ENCODE peak calls at places on chromosomes 4 and X, in four cellular contexts. G is GM12878, Q is HepG2, A is K562. L is an unnamed sample.

GRCh38 chrX:4315891-4316290 is 602.4 kb upstream of the PRKX start:
- DNase-seq in A (no peak), Q (no peak), G (no peak), L (no peak)

GRCh38 chr4:121449416-121449815 is 68.6 kb upstream of the QRFPR start:
- DNase-seq in Q (no peak), G (no peak), A (no peak), L (no peak)

GRCh38 chr4:44016582-44017421 is 431.8 kb downstream of the KCTD8 start:
- DNase-seq in Q (peak), A (no peak), G (no peak), L (peak)

GRCh38 chr4:66769436-66769835 is 775.9 kb downstream of the CENPC start:
- DNase-seq in G (no peak), A (no peak), Q (no peak), L (no peak)

GRCh38 chr4:177671387-177671786 is 229.2 kb upstream of the AGA start:
- DNase-seq in A (no peak), Q (no peak), G (no peak), L (no peak)

GRCh38 chr4:159018062-159018629 is 84.7 kb upstream of the RAPGEF2 start:
- DNase-seq in A (no peak), Q (no peak), G (peak), L (no peak)

GRCh38 chrX:49919617-49920016 is 2.8 kb upstream of the CLCN5 start:
- DNase-seq in A (peak), G (no peak), Q (peak), L (peak)

GRCh38 chr4:142984871-142985585 is 138.9 kb upstream of the INPP4B start:
- DNase-seq in G (no peak), Q (peak), A (no peak), L (peak)

GRCh38 chr4:99572527-99573240 is 1.9 kb upstream of the MTTP start:
- DNase-seq in G (no peak), Q (no peak), A (no peak), L (no peak)

GRCh38 chr4:139560396-139561084 is 4.5 kb upstream of the SETD7 start:
- DNase-seq in Q (no peak), G (no peak), A (no peak), L (no peak)

GRCh38 chr4:39976945-39977488 is 694 bp downstream of the PDS5A start:
- DNase-seq in G (no peak), Q (no peak), A (no peak), L (no peak)

GRCh38 chr4:632391-632790 is 7.0 kb downstream of the PDE6B start:
- DNase-seq in Q (no peak), A (no peak), G (no peak), L (no peak)

GRCh38 chr4:2333356-2333841 is 71.5 kb upstream of the MXD4 start:
- DNase-seq in A (no peak), G (peak), Q (no peak), L (no peak)

GRCh38 chr4:75289843-75290616 is 224.2 kb downstream of the RCHY1 start:
- DNase-seq in G (peak), Q (peak), A (no peak), L (peak)

GRCh38 chr4:140158234-140159030 is 4.4 kb upstream of the MAML3 start:
- DNase-seq in Q (no peak), G (no peak), A (no peak), L (no peak)

GRCh38 chr4:93317571-93317970 is 511.0 kb upstream of the ATOH1 start:
- DNase-seq in Q (no peak), G (no peak), A (no peak), L (no peak)

GRCh38 chr4:74667944-74668343 is 126.4 kb downstream of the BTC start:
- DNase-seq in A (no peak), G (no peak), Q (no peak), L (no peak)

GRCh38 chr4:53450773-53451172 is 73.3 kb downstream of the FIP1L1 start:
- DNase-seq in Q (no peak), A (no peak), G (no peak), L (peak)

GRCh38 chr4:110415451-110415850 is 60.5 kb upstream of the ENPEP start:
- DNase-seq in A (no peak), Q (no peak), G (no peak), L (no peak)

GRCh38 chr4:20512980-20513379 is 187.3 kb upstream of the PACRGL start:
- DNase-seq in Q (no peak), A (no peak), G (no peak), L (no peak)

GRCh38 chrX:133575501-133575900 is 160.2 kb upstream of the GPC4 start:
- DNase-seq in Q (no peak), A (no peak), G (no peak), L (no peak)

GRCh38 chrX:34365482-34365881 is 233.4 kb upstream of the FAM47A start:
- DNase-seq in A (no peak), Q (no peak), G (no peak), L (no peak)

GRCh38 chrX:13803116-13803515 is 13.8 kb downstream of the GPM6B start:
- DNase-seq in G (no peak), Q (no peak), A (no peak), L (no peak)

GRCh38 chr4:125085-125820 is 952 bp downstream of the ZNF718 start:
- DNase-seq in A (peak), G (no peak), Q (no peak), L (no peak)

GRCh38 chr4:54440394-54441223 is 211.5 kb downstream of the PDGFRA start:
- DNase-seq in G (no peak), Q (no peak), A (peak), L (peak)

GRCh38 chr4:151851354-151851753 is 90.5 kb upstream of the GATB start:
- DNase-seq in Q (no peak), G (no peak), A (no peak), L (no peak)

GRCh38 chr4:111064342-111064993 is 441.6 kb upstream of the PITX2 start:
- DNase-seq in G (peak), Q (no peak), A (no peak), L (peak)

GRCh38 chr4:66273110-66273509 is 602.8 kb upstream of the EPHA5 start:
- DNase-seq in Q (no peak), G (no peak), A (no peak), L (no peak)

DNA sequence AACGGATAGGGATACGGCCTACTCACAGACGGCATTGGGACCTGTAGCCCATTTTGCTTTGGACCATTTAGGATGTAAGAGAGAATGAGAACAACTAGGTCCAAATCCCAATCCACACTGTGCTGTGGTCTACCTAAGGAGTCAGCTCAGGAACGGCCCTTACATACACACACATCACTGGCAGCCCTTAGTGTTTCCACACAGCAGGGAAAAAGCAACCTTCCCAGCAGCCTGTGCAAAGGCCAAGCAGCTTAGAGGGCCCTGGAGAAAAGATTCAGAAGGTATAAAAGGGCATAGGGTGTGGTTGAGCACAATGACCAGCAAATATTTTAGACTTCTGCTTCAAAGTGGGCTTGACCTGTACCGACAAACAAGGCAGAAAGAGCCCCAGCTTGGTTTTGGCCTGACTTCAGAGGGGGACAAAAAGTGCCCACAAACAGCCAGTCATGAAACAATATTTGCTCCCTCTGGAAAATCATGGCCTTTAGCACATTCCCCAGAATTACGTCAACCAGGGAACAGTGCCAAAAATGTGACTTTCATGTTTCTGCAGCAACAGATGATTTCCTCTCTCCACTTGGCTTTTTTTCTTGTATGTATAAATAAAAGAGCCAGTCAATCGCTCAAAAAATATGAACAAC is 359.5 kb upstream of the FGF16 start:
- DNase-seq in Q (peak), A (no peak), G (no peak), L (no peak)
- TF ChIP-seq CHD4 in Q (no peak), A (no peak), G (no peak), L (no peak)

DNA sequence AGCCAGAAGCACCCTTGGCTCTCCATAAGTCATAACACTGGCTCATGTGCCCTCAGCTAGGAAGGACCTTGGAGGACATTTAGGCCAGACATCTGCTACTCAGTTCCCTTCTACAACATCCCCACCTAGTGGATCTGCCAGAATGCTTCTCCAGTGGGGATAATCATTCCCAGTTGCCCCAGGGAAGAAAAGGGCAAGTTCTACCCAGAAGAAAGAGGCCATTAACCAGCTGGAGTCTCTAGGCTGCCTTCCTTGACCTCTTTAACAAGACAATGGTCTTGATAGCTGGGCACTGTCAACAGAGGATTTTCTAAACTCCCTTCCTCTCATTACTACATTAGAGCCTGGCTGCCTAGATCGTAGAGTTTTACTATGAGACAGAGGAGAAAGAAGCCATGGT is 42.0 kb downstream of the LGI2 start:
- DNase-seq in Q (peak), G (no peak), A (no peak), L (peak)
- TF ChIP-seq CHD4 in Q (no peak), G (no peak), A (no peak), L (no peak)

GRCh38 chrX:147693511-147693910 is 218.2 kb upstream of the FMR1 start:
- DNase-seq in G (no peak), Q (no peak), A (no peak), L (no peak)
- TF ChIP-seq CHD4 in G (no peak), Q (no peak), A (no peak), L (no peak)

GRCh38 chrX:32514986-32515385 is 696.4 kb downstream of the DMD start:
- DNase-seq in Q (no peak), A (no peak), G (no peak), L (no peak)
- TF ChIP-seq CHD4 in Q (no peak), A (no peak), G (no peak), L (no peak)

GRCh38 chr4:169765845-169766244 is 8.1 kb upstream of the HPF1 start:
- DNase-seq in G (no peak), A (no peak), Q (no peak), L (no peak)
- TF ChIP-seq CHD4 in G (no peak), A (no peak), Q (no peak), L (no peak)

DNA sequence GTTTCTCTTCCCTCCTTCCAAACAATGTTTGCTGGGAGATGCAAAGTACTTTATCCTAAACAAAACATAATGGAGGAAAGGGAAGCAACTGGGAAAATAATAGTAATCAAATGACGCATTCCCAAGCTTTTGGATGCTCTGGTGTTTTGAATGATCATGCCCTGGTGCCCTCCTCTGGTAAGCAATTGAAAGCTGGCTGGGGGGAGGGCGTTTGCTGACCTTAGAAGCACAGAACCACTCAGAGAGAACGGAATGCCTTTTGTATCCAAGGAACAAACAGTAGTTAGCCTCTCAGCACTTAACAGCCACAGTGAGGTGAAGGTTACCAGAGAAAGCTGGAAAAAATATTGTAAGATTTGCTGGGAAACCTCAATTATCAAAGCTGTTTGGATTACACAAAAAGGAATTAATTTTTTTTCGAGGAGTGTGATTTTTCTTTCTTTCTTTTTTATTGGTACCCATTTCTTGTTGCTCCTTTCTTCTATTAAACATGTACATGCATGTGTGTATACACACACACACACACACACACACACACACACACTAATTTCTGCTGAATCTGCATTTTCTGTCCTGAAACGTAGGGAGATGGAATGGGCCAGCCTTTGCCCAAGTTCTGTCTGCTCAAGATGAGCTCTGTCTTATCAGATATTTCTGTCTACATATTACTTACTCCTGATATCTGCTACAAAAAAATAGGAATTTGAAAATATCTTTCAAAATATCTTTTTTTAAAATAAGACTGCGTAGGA is 155.8 kb upstream of the IGFBP7 start:
- DNase-seq in A (no peak), Q (no peak), G (no peak), L (no peak)
- TF ChIP-seq CHD4 in A (no peak), Q (no peak), G (no peak), L (no peak)

GRCh38 chrX:38970845-38971244 is 169.6 kb downstream of the MID1IP1 start:
- DNase-seq in G (no peak), A (no peak), Q (no peak), L (no peak)
- TF ChIP-seq CHD4 in G (no peak), A (no peak), Q (no peak), L (no peak)